ENCODE peak calls at places on chromosomes 16 and 17, in ten cellular contexts. Q, J, P, H, W, N, E, M, S and O are unnamed samples.

GRCh38 chr17:77264617-77265230 is 124.0 kb downstream of the SEC14L1 start:
- DNase-seq in N (peak), J (no peak), Q (no peak), P (no peak), M (no peak), E (no peak), H (no peak), W (no peak), S (peak), O (no peak)

GRCh38 chr17:4230142-4230541 is 33.6 kb downstream of the ANKFY1 start:
- DNase-seq in S (no peak), N (no peak), P (peak), J (no peak), H (no peak), M (no peak), E (no peak), Q (no peak), W (no peak), O (peak)

GRCh38 chr17:8117367-8117979 is 841 bp downstream of the ALOXE3 start:
- DNase-seq in H (no peak), W (peak), S (no peak), M (no peak), P (no peak), Q (no peak), J (no peak), E (no peak), N (no peak), O (no peak)

GRCh38 chr17:41917192-41917591 is 1.6 kb downstream of the ACLY start:
- DNase-seq in P (no peak), W (no peak), H (no peak), M (no peak), J (no peak), N (no peak), E (no peak), S (no peak), Q (no peak), O (peak)

GRCh38 chr17:56699186-56699895 is 105.8 kb downstream of the NOG start:
- DNase-seq in N (no peak), H (no peak), E (no peak), Q (no peak), J (no peak), W (no peak), M (no peak), S (peak), P (peak), O (peak)

GRCh38 chr16:13866073-13866472 is 53.9 kb upstream of the ERCC4 start:
- DNase-seq in H (peak), P (no peak), Q (no peak), N (no peak), W (peak), S (no peak), E (peak), M (peak), J (no peak), O (peak)

GRCh38 chr17:39979021-39979660 is 1.5 kb upstream of the PSMD3 start:
- DNase-seq in S (no peak), H (no peak), J (no peak), E (no peak), Q (no peak), N (no peak), P (peak), M (no peak), W (no peak), O (peak)

GRCh38 chr16:49698416-49698815 is 157.5 kb downstream of the ZNF423 start:
- DNase-seq in M (no peak), N (no peak), E (no peak), H (no peak), P (no peak), J (no peak), S (no peak), Q (no peak), W (no peak), O (no peak)

GRCh38 chr16:3171181-3171854 is 16.7 kb upstream of the OR1F1 start:
- DNase-seq in H (no peak), M (peak), N (no peak), J (no peak), S (peak), E (peak), W (no peak), Q (no peak), P (no peak), O (no peak)

GRCh38 chr16:2769675-2770056 is 7.4 kb downstream of the ELOB start:
- DNase-seq in W (no peak), E (no peak), J (no peak), P (no peak), Q (no peak), M (no peak), H (no peak), S (peak), N (no peak), O (no peak)

GRCh38 chr17:82863941-82864720 is 24.3 kb upstream of the ZNF750 start:
- DNase-seq in W (peak), N (no peak), S (no peak), M (peak), P (peak), E (peak), Q (peak), H (peak), J (no peak), O (no peak)